ENCODE peak calls at places on chromosomes 1 and 21, in seven cellular contexts. One of them, this sample, is unnamed.

GRCh38 chr1:215482079-215482478 is 85.0 kb upstream of the KCTD3 start:
- DNase-seq in 8988T: no peak
- DNase-seq in fibroblast of villous mesenchyme: no peak
- DNase-seq in aorta: no peak
- DNase-seq in psoas muscle: no peak
- DNase-seq in stimulated activated CD4-positive, alpha-beta T cell treated with anti-CD3 and anti-CD28 coated beads, Interleukin-4, amount 100 ng/mL, for 1 hour: no peak
- DNase-seq in ureter: no peak
- DNase-seq in this sample: no peak

GRCh38 chr1:228278432-228278941 is 70.6 kb downstream of the OBSCN start:
- DNase-seq in stimulated activated CD4-positive, alpha-beta T cell treated with anti-CD3 and anti-CD28 coated beads, Interleukin-4, amount 100 ng/mL, for 1 hour: no peak
- DNase-seq in aorta: peak; percentile 75
- DNase-seq in ureter: no peak
- DNase-seq in psoas muscle: peak; percentile 65
- DNase-seq in fibroblast of villous mesenchyme: no peak
- DNase-seq in 8988T: no peak
- DNase-seq in this sample: no peak

GRCh38 chr1:74465193-74465681 is 47.2 kb downstream of the LRRC53 start:
- DNase-seq in psoas muscle: peak; percentile 41
- DNase-seq in ureter: no peak
- DNase-seq in 8988T: no peak
- DNase-seq in stimulated activated CD4-positive, alpha-beta T cell treated with anti-CD3 and anti-CD28 coated beads, Interleukin-4, amount 100 ng/mL, for 1 hour: no peak
- DNase-seq in fibroblast of villous mesenchyme: no peak
- DNase-seq in aorta: peak; percentile 72
- DNase-seq in this sample: no peak

GRCh38 chr21:44875341-44875740 is 1.9 kb upstream of the PTTG1IP start:
- DNase-seq in ureter: no peak
- DNase-seq in stimulated activated CD4-positive, alpha-beta T cell treated with anti-CD3 and anti-CD28 coated beads, Interleukin-4, amount 100 ng/mL, for 1 hour: no peak
- DNase-seq in 8988T: no peak
- DNase-seq in fibroblast of villous mesenchyme: peak; percentile 77
- DNase-seq in psoas muscle: no peak
- DNase-seq in aorta: no peak
- DNase-seq in this sample: no peak

GRCh38 chr1:236692128-236692527 is 5.8 kb downstream of the ACTN2 start:
- DNase-seq in fibroblast of villous mesenchyme: no peak
- DNase-seq in ureter: no peak
- DNase-seq in stimulated activated CD4-positive, alpha-beta T cell treated with anti-CD3 and anti-CD28 coated beads, Interleukin-4, amount 100 ng/mL, for 1 hour: no peak
- DNase-seq in aorta: no peak
- DNase-seq in 8988T: no peak
- DNase-seq in psoas muscle: no peak
- DNase-seq in this sample: no peak

GRCh38 chr1:29122987-29123870 is 474 bp downstream of the TMEM200B start:
- DNase-seq in 8988T: peak; percentile 29
- DNase-seq in ureter: no peak
- DNase-seq in aorta: peak; percentile 81
- DNase-seq in stimulated activated CD4-positive, alpha-beta T cell treated with anti-CD3 and anti-CD28 coated beads, Interleukin-4, amount 100 ng/mL, for 1 hour: peak; percentile 40
- DNase-seq in psoas muscle: peak; percentile 55
- DNase-seq in fibroblast of villous mesenchyme: peak; percentile 46
- DNase-seq in this sample: no peak

GRCh38 chr1:156150107-156151000 is 3.0 kb upstream of the SEMA4A start:
- DNase-seq in stimulated activated CD4-positive, alpha-beta T cell treated with anti-CD3 and anti-CD28 coated beads, Interleukin-4, amount 100 ng/mL, for 1 hour: no peak
- DNase-seq in aorta: peak; percentile 80
- DNase-seq in psoas muscle: peak; percentile 28
- DNase-seq in fibroblast of villous mesenchyme: no peak
- DNase-seq in 8988T: no peak
- DNase-seq in ureter: no peak
- DNase-seq in this sample: no peak

GRCh38 chr1:60989745-60990718 is 92.3 kb upstream of the NFIA start:
- DNase-seq in fibroblast of villous mesenchyme: peak; percentile 63
- DNase-seq in psoas muscle: peak; percentile 61
- DNase-seq in 8988T: no peak
- DNase-seq in stimulated activated CD4-positive, alpha-beta T cell treated with anti-CD3 and anti-CD28 coated beads, Interleukin-4, amount 100 ng/mL, for 1 hour: no peak
- DNase-seq in aorta: peak; percentile 81
- DNase-seq in ureter: peak; percentile 49
- DNase-seq in this sample: no peak

GRCh38 chr21:45543371-45543709 is 1.1 kb upstream of the SLC19A1 start:
- DNase-seq in psoas muscle: no peak
- DNase-seq in fibroblast of villous mesenchyme: no peak
- DNase-seq in 8988T: no peak
- DNase-seq in ureter: peak; percentile 43
- DNase-seq in stimulated activated CD4-positive, alpha-beta T cell treated with anti-CD3 and anti-CD28 coated beads, Interleukin-4, amount 100 ng/mL, for 1 hour: peak; percentile 4
- DNase-seq in aorta: peak; percentile 76
- DNase-seq in this sample: no peak

GRCh38 chr1:178060789-178061556 is 32.9 kb upstream of the RASAL2 start:
- DNase-seq in ureter: no peak
- DNase-seq in stimulated activated CD4-positive, alpha-beta T cell treated with anti-CD3 and anti-CD28 coated beads, Interleukin-4, amount 100 ng/mL, for 1 hour: no peak
- DNase-seq in psoas muscle: no peak
- DNase-seq in fibroblast of villous mesenchyme: peak; percentile 69
- DNase-seq in 8988T: no peak
- DNase-seq in aorta: no peak
- DNase-seq in this sample: no peak

GRCh38 chr1:192476802-192477298 is 98.7 kb upstream of the RGS1 start:
- DNase-seq in aorta: no peak
- DNase-seq in ureter: no peak
- DNase-seq in 8988T: no peak
- DNase-seq in fibroblast of villous mesenchyme: peak; percentile 30
- DNase-seq in psoas muscle: no peak
- DNase-seq in stimulated activated CD4-positive, alpha-beta T cell treated with anti-CD3 and anti-CD28 coated beads, Interleukin-4, amount 100 ng/mL, for 1 hour: no peak
- DNase-seq in this sample: no peak

GRCh38 chr1:111706921-111707320 is 32.3 kb downstream of the INKA2 start:
- DNase-seq in ureter: no peak
- DNase-seq in stimulated activated CD4-positive, alpha-beta T cell treated with anti-CD3 and anti-CD28 coated beads, Interleukin-4, amount 100 ng/mL, for 1 hour: no peak
- DNase-seq in fibroblast of villous mesenchyme: peak; percentile 48
- DNase-seq in psoas muscle: no peak
- DNase-seq in aorta: no peak
- DNase-seq in 8988T: no peak
- DNase-seq in this sample: no peak

GRCh38 chr1:56331892-56332567 is 247.3 kb downstream of the PLPP3 start:
- DNase-seq in aorta: no peak
- DNase-seq in 8988T: no peak
- DNase-seq in psoas muscle: no peak
- DNase-seq in stimulated activated CD4-positive, alpha-beta T cell treated with anti-CD3 and anti-CD28 coated beads, Interleukin-4, amount 100 ng/mL, for 1 hour: no peak
- DNase-seq in fibroblast of villous mesenchyme: no peak
- DNase-seq in ureter: no peak
- DNase-seq in this sample: peak; percentile 13

GRCh38 chr1:54257876-54258275 is 57.9 kb downstream of the MRPL37 start:
- DNase-seq in stimulated activated CD4-positive, alpha-beta T cell treated with anti-CD3 and anti-CD28 coated beads, Interleukin-4, amount 100 ng/mL, for 1 hour: no peak
- DNase-seq in 8988T: no peak
- DNase-seq in psoas muscle: no peak
- DNase-seq in fibroblast of villous mesenchyme: no peak
- DNase-seq in ureter: no peak
- DNase-seq in aorta: no peak
- DNase-seq in this sample: no peak

GRCh38 chr1:19439464-19440171 is 45.7 kb downstream of the CAPZB start:
- DNase-seq in aorta: peak; percentile 76
- DNase-seq in ureter: no peak
- DNase-seq in 8988T: no peak
- DNase-seq in stimulated activated CD4-positive, alpha-beta T cell treated with anti-CD3 and anti-CD28 coated beads, Interleukin-4, amount 100 ng/mL, for 1 hour: peak; percentile 31
- DNase-seq in fibroblast of villous mesenchyme: peak; percentile 50
- DNase-seq in psoas muscle: peak; percentile 71
- DNase-seq in this sample: no peak

GRCh38 chr1:244011251-244011650 is 39.8 kb upstream of the ZBTB18 start:
- DNase-seq in psoas muscle: no peak
- DNase-seq in fibroblast of villous mesenchyme: no peak
- DNase-seq in stimulated activated CD4-positive, alpha-beta T cell treated with anti-CD3 and anti-CD28 coated beads, Interleukin-4, amount 100 ng/mL, for 1 hour: no peak
- DNase-seq in aorta: no peak
- DNase-seq in ureter: no peak
- DNase-seq in 8988T: no peak
- DNase-seq in this sample: no peak

GRCh38 chr21:38293113-38293512 is 36.3 kb downstream of the KCNJ15 start:
- DNase-seq in fibroblast of villous mesenchyme: no peak
- DNase-seq in ureter: no peak
- DNase-seq in psoas muscle: no peak
- DNase-seq in 8988T: no peak
- DNase-seq in stimulated activated CD4-positive, alpha-beta T cell treated with anti-CD3 and anti-CD28 coated beads, Interleukin-4, amount 100 ng/mL, for 1 hour: no peak
- DNase-seq in aorta: no peak
- DNase-seq in this sample: no peak